ENCODE peak calls at places on chromosome 16, in four cellular contexts. E is GM12878, A is GM12891, U is K562. F is an unnamed sample.

GRCh38 chr16:82796047-82796446 is 169.3 kb downstream of the CDH13 start:
- DNase-seq in E (no peak), A (no peak), U (no peak), F (no peak)

GRCh38 chr16:55036371-55036821 is 105.7 kb downstream of the IRX5 start:
- DNase-seq in E (no peak), A (no peak), U (no peak), F (no peak)

GRCh38 chr16:31157136-31157535 is 7.3 kb upstream of the PRSS36 start:
- DNase-seq in E (no peak), A (no peak), U (no peak), F (peak)

GRCh38 chr16:401468-402348 is at the start of gene DECR2:
- DNase-seq in E (peak), A (peak), U (peak), F (peak)

GRCh38 chr16:5604770-5605169 is 507.2 kb upstream of the EEF2KMT start:
- DNase-seq in E (no peak), A (no peak), U (peak), F (no peak)

GRCh38 chr16:57185446-57185944 is 344 bp downstream of the PSME3IP1 start:
- DNase-seq in E (no peak), A (no peak), U (peak), F (peak)

GRCh38 chr16:19123535-19124178 is 9.9 kb downstream of the ITPRIPL2 start:
- DNase-seq in E (no peak), A (no peak), U (no peak), F (no peak)

GRCh38 chr16:68155425-68155824 is 70.3 kb downstream of the NFATC3 start:
- DNase-seq in E (no peak), A (no peak), U (no peak), F (no peak)

GRCh38 chr16:88014201-88014781 is 63.1 kb downstream of the BANP start:
- DNase-seq in E (no peak), A (no peak), U (no peak), F (no peak)

GRCh38 chr16:68287276-68288251 is 23.2 kb downstream of the SLC7A6OS start:
- DNase-seq in E (no peak), A (no peak), U (no peak), F (no peak)

GRCh38 chr16:57591086-57591869 is 37.2 kb upstream of the ADGRG1 start:
- DNase-seq in E (no peak), A (no peak), U (peak), F (peak)

GRCh38 chr16:56781565-56781964 is 51.6 kb downstream of the NUP93 start:
- DNase-seq in E (no peak), A (no peak), U (no peak), F (no peak)

GRCh38 chr16:85718682-85719081 is 29.9 kb upstream of the GINS2 start:
- DNase-seq in E (no peak), A (no peak), U (peak), F (no peak)
- TF ChIP-seq SPI1 in E (no peak), A (no peak), U (no peak), F (no peak)

DNA sequence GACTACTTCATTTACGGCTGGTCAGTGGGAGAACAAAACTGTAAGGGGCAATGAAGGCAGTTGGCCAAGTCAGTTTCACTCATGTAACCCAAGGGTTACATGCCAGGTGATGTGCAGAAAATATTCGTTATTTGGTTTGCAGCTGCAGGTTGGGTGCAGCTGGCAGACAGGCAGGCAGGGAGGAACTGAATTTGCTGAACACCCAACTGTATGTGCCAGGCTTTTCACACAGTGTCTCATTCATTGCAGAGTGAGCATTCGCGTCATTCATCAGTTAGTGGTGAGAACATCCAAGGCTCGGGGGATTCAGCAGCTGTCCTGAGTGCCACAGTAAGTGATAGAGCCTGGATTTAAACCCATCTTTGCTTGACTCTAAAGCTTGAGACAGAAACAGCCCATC is 59.7 kb downstream of the ABCC6 start:
- DNase-seq in E (no peak), A (no peak), U (no peak), F (no peak)
- TF ChIP-seq SPI1 in E (no peak), A (no peak), U (no peak), F (no peak)

GRCh38 chr16:86346034-86346433 is 164.3 kb upstream of the FOXF1 start:
- DNase-seq in E (no peak), A (no peak), U (no peak), F (no peak)
- TF ChIP-seq SPI1 in E (no peak), A (no peak), U (no peak), F (no peak)

GRCh38 chr16:61421111-61421510 is 615.1 kb downstream of the CDH8 start:
- DNase-seq in E (no peak), A (no peak), U (no peak), F (no peak)
- TF ChIP-seq SPI1 in E (no peak), A (no peak), U (no peak), F (no peak)

DNA sequence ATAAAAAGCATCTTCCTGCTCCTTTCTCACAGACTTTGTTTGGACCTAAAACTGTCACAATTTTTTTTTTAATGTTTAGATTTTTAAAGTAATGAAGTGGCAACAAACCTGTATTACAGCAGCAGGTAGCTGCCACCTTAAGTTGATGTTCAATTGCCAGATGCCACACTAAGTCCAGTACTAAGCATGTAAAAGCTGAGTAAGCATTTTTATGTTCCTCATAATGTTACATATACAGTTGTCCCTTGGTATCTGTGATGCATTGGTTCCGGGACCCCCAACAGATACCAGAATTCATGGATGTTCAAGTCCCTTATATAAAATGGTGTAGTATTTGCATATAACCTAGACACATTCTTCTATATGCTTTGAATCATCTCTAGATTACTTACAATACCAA is 45.1 kb downstream of the TNRC6A start:
- DNase-seq in E (no peak), A (no peak), U (no peak), F (no peak)
- TF ChIP-seq SPI1 in E (no peak), A (no peak), U (no peak), F (no peak)

DNA sequence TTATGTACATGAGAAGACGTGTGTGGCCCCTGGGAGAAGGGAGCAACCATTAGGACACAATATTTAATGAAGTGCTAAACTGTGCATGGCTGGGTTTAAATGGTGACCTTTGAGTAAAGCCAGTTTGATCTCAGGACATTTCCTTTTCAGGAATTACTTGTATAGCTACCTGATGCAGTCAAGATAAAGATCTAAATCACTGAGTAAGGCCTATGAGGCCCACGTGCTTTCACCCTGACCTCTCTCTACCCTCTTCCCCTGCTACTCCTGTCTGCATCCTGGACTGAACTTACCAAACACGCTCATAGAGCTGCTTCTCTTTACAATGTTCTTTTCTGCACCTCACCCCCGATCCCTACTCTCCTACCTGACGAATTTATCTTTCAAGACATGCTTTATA is 98.9 kb downstream of the GRIN2A start:
- DNase-seq in E (no peak), A (no peak), U (no peak), F (no peak)
- TF ChIP-seq SPI1 in E (no peak), A (no peak), U (no peak), F (no peak)

F was measured in HL-60.